ENCODE peak calls at places on chromosomes 7 and 10, in eight cellular contexts. V is A549, K is transverse colon, U is heart left ventricle, C is adrenal gland, X is ovary, Y is IMR-90, H is Peyer's patch. W is an unnamed sample.

GRCh38 chr10:71085689-71086438 is 126.5 kb upstream of the UNC5B start:
- DNase-seq in V (no peak), K (peak), U (peak), C (no peak), X (no peak), Y (no peak), H (peak), W (no peak)

GRCh38 chr7:19538036-19538435 is 170.8 kb downstream of the POLR1F start:
- DNase-seq in V (no peak), K (no peak), U (no peak), C (no peak), X (no peak), Y (no peak), H (no peak), W (no peak)

GRCh38 chr10:92920866-92921265 is 72.5 kb downstream of the EXOC6 start:
- DNase-seq in V (no peak), K (no peak), U (no peak), C (no peak), X (no peak), Y (no peak), H (no peak), W (no peak)

GRCh38 chr10:7797582-7797981 is 9.6 kb downstream of the ATP5F1C start:
- DNase-seq in V (peak), K (no peak), U (peak), C (peak), X (peak), Y (peak), H (no peak), W (no peak)

GRCh38 chr7:140649566-140650205 is 9.1 kb upstream of the DENND2A start:
- DNase-seq in V (no peak), K (no peak), U (no peak), C (no peak), X (peak), Y (peak), H (no peak), W (no peak)

GRCh38 chr10:25059990-25060389 is 43.6 kb downstream of the THNSL1 start:
- DNase-seq in V (peak), K (peak), U (no peak), C (peak), X (peak), Y (peak), H (peak), W (no peak)

GRCh38 chr10:103451871-103452713 is at the start of gene CALHM2:
- DNase-seq in V (peak), K (peak), U (peak), C (peak), X (peak), Y (peak), H (peak), W (peak)

GRCh38 chr7:40329601-40330153 is 194.9 kb downstream of the SUGCT start:
- DNase-seq in V (peak), K (no peak), U (no peak), C (no peak), X (no peak), Y (peak), H (no peak), W (no peak)

GRCh38 chr7:31171216-31171750 is 119.2 kb downstream of the ADCYAP1R1 start:
- DNase-seq in V (no peak), K (no peak), U (no peak), C (no peak), X (no peak), Y (no peak), H (no peak), W (no peak)

GRCh38 chr7:66731986-66732385 is 8.5 kb upstream of the RABGEF1 start:
- DNase-seq in V (no peak), K (no peak), U (no peak), C (no peak), X (no peak), Y (no peak), H (no peak), W (no peak)

GRCh38 chr10:6297951-6298381 is 95.2 kb downstream of the PFKFB3 start:
- DNase-seq in V (peak), K (peak), U (no peak), C (no peak), X (no peak), Y (no peak), H (no peak), W (no peak)

GRCh38 chr7:100486753-100487446 is 3.2 kb downstream of the NYAP1 start:
- DNase-seq in V (peak), K (no peak), U (no peak), C (no peak), X (no peak), Y (peak), H (no peak), W (no peak)

GRCh38 chr7:87231715-87232114 is 12.2 kb upstream of the TMEM243 start:
- DNase-seq in V (no peak), K (no peak), U (no peak), C (no peak), X (no peak), Y (no peak), H (no peak), W (no peak)

GRCh38 chr10:129658673-129659072 is 191.6 kb downstream of the MGMT start:
- DNase-seq in V (peak), K (no peak), U (no peak), C (no peak), X (no peak), Y (no peak), H (no peak), W (no peak)

GRCh38 chr7:99955247-99955646 is 20.6 kb downstream of the AZGP1 start:
- DNase-seq in V (no peak), K (no peak), U (no peak), C (no peak), X (no peak), Y (no peak), H (no peak), W (no peak)

GRCh38 chr7:26857534-26858228 is 6.7 kb downstream of the SKAP2 start:
- DNase-seq in V (no peak), K (peak), U (no peak), C (peak), X (peak), Y (peak), H (peak), W (no peak)

GRCh38 chr7:108026647-108027046 is 23.7 kb upstream of the LAMB1 start:
- DNase-seq in V (no peak), K (no peak), U (no peak), C (no peak), X (no peak), Y (no peak), H (no peak), W (no peak)

GRCh38 chr7:126979722-126980121 is 273.0 kb downstream of the GRM8 start:
- DNase-seq in V (no peak), K (no peak), U (no peak), C (no peak), X (no peak), Y (no peak), H (no peak), W (no peak)

GRCh38 chr10:14483417-14483816 is 152.7 kb upstream of the FRMD4A start:
- DNase-seq in V (no peak), K (no peak), U (no peak), C (no peak), X (no peak), Y (no peak), H (no peak), W (no peak)

GRCh38 chr10:132743925-132744490 is 41.9 kb downstream of the NKX6-2 start:
- DNase-seq in V (no peak), K (no peak), U (no peak), C (no peak), X (no peak), Y (peak), H (no peak), W (no peak)

GRCh38 chr10:29119374-29119773 is 169.5 kb upstream of the LYZL1 start:
- DNase-seq in V (peak), K (peak), U (peak), C (peak), X (peak), Y (peak), H (peak), W (no peak)

GRCh38 chr10:103692421-103693069 is 162.8 kb downstream of the SH3PXD2A start:
- DNase-seq in V (no peak), K (peak), U (no peak), C (no peak), X (no peak), Y (no peak), H (no peak), W (no peak)

GRCh38 chr7:127287133-127287532 is 34.4 kb upstream of the GRM8 start:
- DNase-seq in V (peak), K (peak), U (no peak), C (no peak), X (no peak), Y (no peak), H (no peak), W (no peak)

GRCh38 chr10:97096327-97097153 is 89.2 kb downstream of the SLIT1 start:
- DNase-seq in V (no peak), K (no peak), U (peak), C (no peak), X (peak), Y (no peak), H (no peak), W (no peak)

GRCh38 chr10:3426190-3426845 is 253.7 kb upstream of the PITRM1 start:
- DNase-seq in V (peak), K (peak), U (no peak), C (no peak), X (no peak), Y (peak), H (no peak), W (no peak)

GRCh38 chr7:66442385-66442784 is 186.3 kb upstream of the KCTD7 start:
- DNase-seq in V (no peak), K (peak), U (no peak), C (no peak), X (no peak), Y (no peak), H (no peak), W (no peak)

GRCh38 chr7:104536956-104537355 is 208.6 kb downstream of the LHFPL3 start:
- DNase-seq in V (no peak), K (no peak), U (no peak), C (no peak), X (no peak), Y (no peak), H (no peak), W (no peak)

GRCh38 chr10:110556993-110557601 is 10.4 kb upstream of the SMC3 start:
- DNase-seq in V (peak), K (peak), U (no peak), C (peak), X (no peak), Y (peak), H (peak), W (no peak)

GRCh38 chr10:127908106-127908957 is 1.4 kb downstream of the PTPRE start:
- DNase-seq in V (no peak), K (no peak), U (peak), C (peak), X (no peak), Y (peak), H (no peak), W (no peak)

GRCh38 chr10:6229290-6229689 is 26.6 kb downstream of the PFKFB3 start:
- DNase-seq in V (no peak), K (no peak), U (no peak), C (no peak), X (no peak), Y (no peak), H (no peak), W (no peak)

GRCh38 chr10:103739039-103739764 is 116.2 kb downstream of the SH3PXD2A start:
- DNase-seq in V (no peak), K (peak), U (peak), C (no peak), X (peak), Y (peak), H (peak), W (no peak)

GRCh38 chr10:43816351-43817321 is 168.0 kb upstream of the ZNF32 start:
- DNase-seq in V (no peak), K (peak), U (peak), C (no peak), X (no peak), Y (peak), H (peak), W (no peak)

GRCh38 chr10:90916392-90917110 is 4.3 kb downstream of the ANKRD1 start:
- DNase-seq in V (no peak), K (no peak), U (no peak), C (no peak), X (no peak), Y (no peak), H (no peak), W (no peak)
- H3K4me3 ChIP-seq in V (no peak), K (no peak), U (no peak), C (no peak), X (no peak), Y (no peak), H (no peak), W (no peak)

GRCh38 chr10:102410427-102411073 is 8.0 kb downstream of the PSD start:
- DNase-seq in V (no peak), K (no peak), U (no peak), C (no peak), X (peak), Y (no peak), H (no peak), W (no peak)

GRCh38 chr10:102408728-102409603 is 9.6 kb downstream of the PSD start:
- DNase-seq in V (no peak), K (peak), U (peak), C (peak), X (peak), Y (peak), H (peak), W (no peak)

GRCh38 chr10:102409604-102410426 is 8.8 kb downstream of the PSD start:
- DNase-seq in V (no peak), K (no peak), U (no peak), C (no peak), X (no peak), Y (no peak), H (no peak), W (no peak)

GRCh38 chr10:102407641-102407943 is 11.0 kb downstream of the PSD start:
- DNase-seq in V (no peak), K (no peak), U (no peak), C (no peak), X (no peak), Y (no peak), H (no peak), W (no peak)

GRCh38 chr10:102408081-102408727 is 10.4 kb downstream of the PSD start:
- DNase-seq in V (no peak), K (peak), U (no peak), C (no peak), X (no peak), Y (no peak), H (no peak), W (no peak)
- H3K27ac ChIP-seq in V (no peak), K (peak), U (no peak), C (no peak), X (no peak), Y (no peak), H (peak), W (no peak)

GRCh38 chr7:1861799-1862458 is 191.9 kb downstream of the ELFN1 start:
- DNase-seq in V (no peak), K (no peak), U (no peak), C (no peak), X (no peak), Y (no peak), H (no peak), W (no peak)
- TF ChIP-seq POLR2A in V (no peak), K (no peak), U (no peak), C (no peak), X (no peak), Y (no peak), H (no peak), W (no peak)

GRCh38 chr7:92608380-92609322 is 18.5 kb upstream of the FAM133B start:
- DNase-seq in V (no peak), K (no peak), U (no peak), C (no peak), X (peak), Y (no peak), H (peak), W (no peak)
- H3K4me3 ChIP-seq in V (no peak), K (no peak), U (no peak), C (no peak), X (peak), Y (no peak), H (no peak), W (no peak)

DNA sequence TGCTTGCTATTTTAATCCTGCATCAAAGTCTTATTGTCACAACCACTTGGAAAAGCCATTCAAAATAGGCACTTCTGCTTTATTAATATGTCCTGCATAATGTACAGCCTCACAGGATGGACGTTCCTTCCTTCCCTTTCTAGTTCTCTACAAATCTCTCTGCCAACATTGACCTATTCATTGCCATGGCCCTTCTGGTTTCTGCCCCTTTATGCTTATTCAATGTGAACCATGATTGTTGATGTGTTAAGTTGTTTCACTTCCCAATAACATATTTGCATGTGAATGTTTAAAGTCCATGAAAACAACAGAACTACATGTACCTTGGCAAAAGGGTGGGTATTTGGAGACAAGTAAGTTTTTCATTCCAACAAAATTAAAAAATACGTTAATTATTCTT is 45.7 kb downstream of the COL28A1 start:
- DNase-seq in V (no peak), K (no peak), U (no peak), C (no peak), X (no peak), Y (no peak), H (no peak), W (no peak)
- H3K27ac ChIP-seq in V (peak), K (no peak), U (no peak), C (no peak), X (no peak), Y (no peak), H (no peak), W (peak)

GRCh38 chr10:93993782-93994668 is at the start of gene PLCE1:
- DNase-seq in V (peak), K (peak), U (peak), C (peak), X (peak), Y (peak), H (peak), W (peak)
- TF ChIP-seq POLR2A in V (peak), K (peak), U (no peak), C (no peak), X (peak), Y (no peak), H (peak), W (peak)

GRCh38 chr10:30819306-30820190 is 190.0 kb upstream of the LYZL2 start:
- DNase-seq in V (no peak), K (no peak), U (no peak), C (no peak), X (no peak), Y (peak), H (no peak), W (no peak)
- H3K4me3 ChIP-seq in V (no peak), K (peak), U (no peak), C (no peak), X (no peak), Y (peak), H (no peak), W (peak)